ENCODE peak calls at places on chromosome 21, in five cellular contexts. I is IMR-90, T is esophagus muscularis mucosa, W is prostate gland, F is heart left ventricle. N is an unnamed sample.

GRCh38 chr21:43300496-43301423 is 126.2 kb downstream of the SIK1 start:
- DNase-seq in I (peak; percentile 16), T (no peak), W (no peak), F (peak; percentile 85), N (no peak)

GRCh38 chr21:42174173-42174572 is 44.8 kb upstream of the ABCG1 start:
- DNase-seq in I (no peak), T (peak; percentile 37), W (no peak), F (peak; percentile 28), N (no peak)

GRCh38 chr21:37527103-37527502 is 160.5 kb downstream of the DYRK1A start:
- DNase-seq in I (no peak), T (peak; percentile 79), W (no peak), F (no peak), N (no peak)

GRCh38 chr21:26443867-26444266 is 129.2 kb downstream of the CYYR1 start:
- DNase-seq in I (no peak), T (no peak), W (no peak), F (no peak), N (no peak)

GRCh38 chr21:43790053-43790524 is 712 bp downstream of the RRP1 start:
- DNase-seq in I (no peak), T (no peak), W (no peak), F (no peak), N (no peak)

GRCh38 chr21:26405735-26406361 is 167.2 kb downstream of the CYYR1 start:
- DNase-seq in I (peak; percentile 72), T (no peak), W (no peak), F (no peak), N (no peak)

GRCh38 chr21:35026617-35027557 is 22.2 kb downstream of the RUNX1 start:
- DNase-seq in I (peak; percentile 48), T (no peak), W (no peak), F (peak; percentile 88), N (peak; percentile 92)

GRCh38 chr21:30674312-30674711 is 31.6 kb downstream of the KRTAP20-3 start:
- DNase-seq in I (no peak), T (no peak), W (no peak), F (no peak), N (no peak)

GRCh38 chr21:29145837-29146453 is 15.5 kb downstream of the MAP3K7CL start:
- DNase-seq in I (no peak), T (no peak), W (peak; percentile 68), F (no peak), N (no peak)

GRCh38 chr21:14862794-14863720 is 201.7 kb downstream of the NRIP1 start:
- DNase-seq in I (peak; percentile 26), T (no peak), W (no peak), F (no peak), N (no peak)

GRCh38 chr21:14454642-14455009 is 71.7 kb upstream of the HSPA13 start:
- DNase-seq in I (no peak), T (no peak), W (no peak), F (no peak), N (no peak)

GRCh38 chr21:37984416-37984815 is 68.2 kb upstream of the KCNJ6 start:
- DNase-seq in I (no peak), T (no peak), W (no peak), F (no peak), N (no peak)

GRCh38 chr21:17463441-17463840 is 49.4 kb upstream of the CXADR start:
- DNase-seq in I (peak; percentile 97), T (no peak), W (no peak), F (no peak), N (peak; percentile 11)

GRCh38 chr21:24941316-24942185 is 665.7 kb downstream of the MRPL39 start:
- DNase-seq in I (no peak), T (no peak), W (peak; percentile 70), F (no peak), N (peak; percentile 23)

GRCh38 chr21:44323591-44323990 is 15.6 kb downstream of the CFAP410 start:
- DNase-seq in I (no peak), T (no peak), W (no peak), F (no peak), N (no peak)

GRCh38 chr21:14414932-14415508 is 32.1 kb upstream of the HSPA13 start:
- DNase-seq in I (no peak), T (no peak), W (no peak), F (no peak), N (no peak)

DNA sequence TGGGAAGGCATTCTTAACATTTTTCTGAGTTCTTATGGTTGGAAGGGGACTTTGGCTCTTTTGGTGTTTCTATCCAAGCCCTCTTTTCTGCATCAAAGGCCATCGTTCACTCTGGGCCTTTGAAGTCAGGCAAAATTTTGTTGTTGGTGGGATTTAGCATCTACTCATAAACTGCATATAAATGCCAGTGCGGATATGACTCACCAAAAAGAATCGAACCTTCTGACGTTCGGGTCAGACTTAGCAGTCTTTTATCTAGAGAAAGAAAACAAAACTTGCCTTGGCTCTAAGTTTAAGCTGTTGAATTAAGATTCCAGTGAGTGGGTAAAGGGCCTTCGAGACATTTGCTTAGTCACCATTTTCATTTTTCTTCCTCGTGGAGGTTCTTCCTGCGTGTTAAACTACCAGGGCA is 51.4 kb downstream of the EVA1C start:
- DNase-seq in I (peak; percentile 94), T (no peak), W (peak; percentile 54), F (no peak), N (peak; percentile 3)
- TF ChIP-seq POLR2A in I (no peak), T (no peak), W (no peak), F (no peak), N (no peak)

GRCh38 chr21:45970674-45971486 is 10.7 kb upstream of the COL6A1 start:
- DNase-seq in I (peak; percentile 44), T (no peak), W (no peak), F (peak; percentile 86), N (no peak)

GRCh38 chr21:45972716-45973474 is 8.7 kb upstream of the COL6A1 start:
- DNase-seq in I (peak; percentile 92), T (no peak), W (no peak), F (peak; percentile 87), N (peak; percentile 93)

GRCh38 chr21:45972353-45972715 is 9.2 kb upstream of the COL6A1 start:
- DNase-seq in I (no peak), T (no peak), W (no peak), F (no peak), N (peak; percentile 92)

GRCh38 chr21:45969921-45970673 is 11.5 kb upstream of the COL6A1 start:
- DNase-seq in I (no peak), T (no peak), W (no peak), F (no peak), N (no peak)

DNA sequence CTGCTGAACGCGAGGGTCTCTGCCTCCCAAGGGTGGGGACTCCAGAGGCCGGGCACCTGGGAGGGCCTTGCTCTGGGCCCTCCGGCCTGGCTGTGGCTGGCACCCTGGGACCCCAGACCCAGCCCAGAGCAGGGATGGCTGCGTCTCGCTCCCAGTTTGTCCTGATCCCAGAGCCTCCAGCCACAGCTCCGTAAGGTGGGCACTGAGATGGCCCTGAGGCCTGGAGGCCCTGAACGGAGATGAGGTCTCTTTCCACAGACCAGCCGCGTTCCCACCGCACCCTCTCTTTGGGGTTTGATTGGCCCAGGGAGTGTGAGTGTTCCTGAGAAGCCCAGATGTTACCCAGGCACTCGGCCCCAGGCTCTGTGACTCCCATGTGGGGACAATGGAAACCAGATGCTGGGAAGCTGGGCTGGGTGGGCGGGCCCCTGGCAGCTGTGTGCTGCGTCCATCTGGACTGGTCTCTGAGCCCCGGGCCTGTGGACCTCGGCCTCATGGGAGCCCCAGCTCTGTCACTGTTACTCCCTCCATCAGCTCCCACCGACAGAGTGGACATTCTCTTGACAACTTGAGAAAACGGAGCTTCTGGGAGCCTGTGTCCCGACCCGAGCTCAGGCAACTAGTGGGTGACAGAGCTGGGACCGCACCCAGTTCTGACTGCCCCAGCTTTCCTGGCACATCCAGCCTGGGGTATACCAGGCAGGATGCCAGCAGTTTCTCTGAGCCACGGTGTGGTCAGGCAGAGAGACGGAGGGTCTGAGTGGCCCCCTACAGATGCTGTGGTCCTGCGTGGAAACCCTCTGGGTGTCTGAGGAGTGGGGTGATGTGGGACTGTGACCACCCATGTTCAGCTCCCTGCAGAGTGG is 9.8 kb upstream of the COL6A1 start:
- DNase-seq in I (peak; percentile 87), T (no peak), W (no peak), F (peak; percentile 83), N (peak; percentile 72)
- H3K4me3 ChIP-seq in I (no peak overlapping the region), T (peak overlapping the region; percentile 59), W (no peak overlapping the region), F (peak overlapping the region; percentile 62), N (no peak overlapping the region)

DNA sequence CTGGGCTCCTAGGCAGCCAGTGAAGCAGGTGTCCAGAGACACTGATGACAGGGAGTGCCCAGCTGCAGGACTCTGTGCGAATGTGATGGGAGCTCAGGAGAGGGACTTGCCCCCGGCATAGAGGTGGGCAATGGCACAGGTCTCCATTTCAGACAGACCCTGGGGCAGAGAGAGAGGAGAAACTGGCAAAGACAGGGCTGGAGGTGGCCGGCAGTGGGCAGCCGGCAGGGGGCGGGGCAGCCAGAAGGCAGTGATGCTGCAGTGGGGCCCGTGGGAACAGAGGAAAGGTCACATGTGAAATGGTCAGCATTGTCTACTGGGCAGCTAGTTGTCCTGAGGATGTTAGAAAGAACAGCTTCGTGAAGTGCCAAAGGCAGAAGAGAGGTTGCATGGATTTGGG is 112.6 kb downstream of the HUNK start:
- DNase-seq in I (no peak), T (no peak), W (no peak), F (no peak), N (no peak)
- TF ChIP-seq CTCF in I (no peak), T (no peak), W (no peak), F (no peak), N (no peak)

GRCh38 chr21:45508607-45509565 is 33.4 kb downstream of the SLC19A1 start:
- DNase-seq in I (no peak), T (no peak), W (no peak), F (peak; percentile 56), N (no peak)
- TF ChIP-seq POLR2A in I (no peak), T (no peak), W (no peak), F (no peak), N (no peak)

GRCh38 chr21:45406801-45407628 is 2.0 kb downstream of the COL18A1 start:
- DNase-seq in I (no peak), T (no peak), W (no peak), F (peak; percentile 48), N (no peak)
- H3K4me3 ChIP-seq in I (peak overlapping the region; percentile 92), T (peak overlapping the region; percentile 66), W (no peak overlapping the region), F (peak overlapping the region; percentile 71), N (no peak overlapping the region)

GRCh38 chr21:41164052-41164451 is 3.9 kb upstream of the BACE2 start:
- DNase-seq in I (no peak), T (no peak), W (no peak), F (no peak), N (no peak)
- TF ChIP-seq CTCF in I (no peak), T (no peak), W (no peak), F (no peak), N (no peak)

GRCh38 chr21:46253610-46254124 is 25.1 kb upstream of the LSS start:
- DNase-seq in I (peak; percentile 24), T (no peak), W (no peak), F (peak; percentile 12), N (no peak)
- TF ChIP-seq POLR2A in I (no peak), T (no peak), W (no peak), F (no peak), N (no peak)

GRCh38 chr21:45411810-45412206 is 6.8 kb downstream of the COL18A1 start:
- DNase-seq in I (no peak), T (no peak), W (no peak), F (peak; percentile 52), N (no peak)

GRCh38 chr21:45410865-45411809 is 6.2 kb downstream of the COL18A1 start:
- DNase-seq in I (no peak), T (no peak), W (no peak), F (peak; percentile 78), N (no peak)

GRCh38 chr21:45408811-45409261 is 3.9 kb downstream of the COL18A1 start:
- DNase-seq in I (no peak), T (no peak), W (no peak), F (peak; percentile 62), N (no peak)

GRCh38 chr21:45409466-45410150 is 4.6 kb downstream of the COL18A1 start:
- DNase-seq in I (no peak), T (no peak), W (peak; percentile 49), F (peak; percentile 70), N (no peak)

GRCh38 chr21:45410151-45410864 is 5.3 kb downstream of the COL18A1 start:
- DNase-seq in I (no peak), T (no peak), W (no peak), F (peak; percentile 55), N (no peak)
- H3K4me3 ChIP-seq in I (no peak overlapping the region), T (no peak overlapping the region), W (no peak overlapping the region), F (no peak overlapping the region), N (no peak overlapping the region)

N was measured in lower leg skin.